ENCODE peak calls at places on chromosome 10, in nine cellular contexts. One of them, this sample, is unnamed.

GRCh38 chr10:63208981-63209380 is 75.9 kb downstream of the NRBF2 start:
- DNase-seq in A172: no peak
- DNase-seq in iris pigment epithelial cell: peak
- DNase-seq in fibroblast of lung: peak
- DNase-seq in frontal cortex: no peak
- DNase-seq in activated CD4-positive, alpha-beta T cell treated with anti-CD3 and anti-CD28 coated beads, Interleukin-2, amount 10 ng/mL, durations not matched to agents 7 days and 5 days: no peak
- DNase-seq in foreskin melanocyte: no peak
- DNase-seq in HEK293T: peak
- DNase-seq in EL: peak
- DNase-seq in this sample: peak

GRCh38 chr10:1095498-1095897 is 39.3 kb downstream of the WDR37 start:
- DNase-seq in EL: no peak
- DNase-seq in foreskin melanocyte: no peak
- DNase-seq in frontal cortex: no peak
- DNase-seq in iris pigment epithelial cell: no peak
- DNase-seq in A172: no peak
- DNase-seq in activated CD4-positive, alpha-beta T cell treated with anti-CD3 and anti-CD28 coated beads, Interleukin-2, amount 10 ng/mL, durations not matched to agents 7 days and 5 days: no peak
- DNase-seq in HEK293T: no peak
- DNase-seq in fibroblast of lung: no peak
- DNase-seq in this sample: no peak

GRCh38 chr10:71530781-71531180 is 134.1 kb downstream of the CDH23 start:
- DNase-seq in foreskin melanocyte: no peak
- DNase-seq in iris pigment epithelial cell: no peak
- DNase-seq in frontal cortex: no peak
- DNase-seq in A172: no peak
- DNase-seq in fibroblast of lung: no peak
- DNase-seq in EL: no peak
- DNase-seq in activated CD4-positive, alpha-beta T cell treated with anti-CD3 and anti-CD28 coated beads, Interleukin-2, amount 10 ng/mL, durations not matched to agents 7 days and 5 days: no peak
- DNase-seq in HEK293T: no peak
- DNase-seq in this sample: no peak

GRCh38 chr10:31928531-31929259 is at the start of gene ARHGAP12:
- DNase-seq in iris pigment epithelial cell: peak
- DNase-seq in fibroblast of lung: peak
- DNase-seq in HEK293T: peak
- DNase-seq in activated CD4-positive, alpha-beta T cell treated with anti-CD3 and anti-CD28 coated beads, Interleukin-2, amount 10 ng/mL, durations not matched to agents 7 days and 5 days: peak
- DNase-seq in EL: peak
- DNase-seq in frontal cortex: peak
- DNase-seq in foreskin melanocyte: peak
- DNase-seq in A172: peak
- DNase-seq in this sample: peak

GRCh38 chr10:57535306-57535705 is 732.4 kb downstream of the IPMK start:
- DNase-seq in EL: no peak
- DNase-seq in activated CD4-positive, alpha-beta T cell treated with anti-CD3 and anti-CD28 coated beads, Interleukin-2, amount 10 ng/mL, durations not matched to agents 7 days and 5 days: no peak
- DNase-seq in HEK293T: no peak
- DNase-seq in foreskin melanocyte: no peak
- DNase-seq in A172: no peak
- DNase-seq in iris pigment epithelial cell: no peak
- DNase-seq in fibroblast of lung: no peak
- DNase-seq in frontal cortex: no peak
- DNase-seq in this sample: no peak

GRCh38 chr10:93165367-93165766 is 91.7 kb downstream of the CYP26A1 start:
- DNase-seq in A172: peak
- DNase-seq in activated CD4-positive, alpha-beta T cell treated with anti-CD3 and anti-CD28 coated beads, Interleukin-2, amount 10 ng/mL, durations not matched to agents 7 days and 5 days: no peak
- DNase-seq in foreskin melanocyte: no peak
- DNase-seq in HEK293T: no peak
- DNase-seq in fibroblast of lung: peak
- DNase-seq in frontal cortex: no peak
- DNase-seq in EL: peak
- DNase-seq in iris pigment epithelial cell: peak
- DNase-seq in this sample: no peak

GRCh38 chr10:60135020-60135419 is 228.7 kb upstream of the CCDC6 start:
- DNase-seq in A172: no peak
- DNase-seq in iris pigment epithelial cell: no peak
- DNase-seq in frontal cortex: no peak
- DNase-seq in HEK293T: no peak
- DNase-seq in EL: no peak
- DNase-seq in fibroblast of lung: no peak
- DNase-seq in activated CD4-positive, alpha-beta T cell treated with anti-CD3 and anti-CD28 coated beads, Interleukin-2, amount 10 ng/mL, durations not matched to agents 7 days and 5 days: no peak
- DNase-seq in foreskin melanocyte: no peak
- DNase-seq in this sample: no peak

GRCh38 chr10:34884272-34884952 is 69.3 kb upstream of the PARD3 start:
- DNase-seq in foreskin melanocyte: no peak
- DNase-seq in A172: no peak
- DNase-seq in HEK293T: no peak
- DNase-seq in EL: no peak
- DNase-seq in frontal cortex: no peak
- DNase-seq in iris pigment epithelial cell: no peak
- DNase-seq in fibroblast of lung: no peak
- DNase-seq in activated CD4-positive, alpha-beta T cell treated with anti-CD3 and anti-CD28 coated beads, Interleukin-2, amount 10 ng/mL, durations not matched to agents 7 days and 5 days: no peak
- DNase-seq in this sample: no peak

GRCh38 chr10:61451357-61451756 is 1.8 kb downstream of the TMEM26 start:
- DNase-seq in activated CD4-positive, alpha-beta T cell treated with anti-CD3 and anti-CD28 coated beads, Interleukin-2, amount 10 ng/mL, durations not matched to agents 7 days and 5 days: no peak
- DNase-seq in fibroblast of lung: no peak
- DNase-seq in A172: no peak
- DNase-seq in EL: no peak
- DNase-seq in frontal cortex: no peak
- DNase-seq in foreskin melanocyte: no peak
- DNase-seq in iris pigment epithelial cell: no peak
- DNase-seq in HEK293T: no peak
- DNase-seq in this sample: no peak